ENCODE peak calls at places on chromosomes 1 and 21, in seven cellular contexts. One of them, this sample, is unnamed.

GRCh38 chr1:19138958-19139581 is 71.0 kb downstream of the UBR4 start:
- DNase-seq in MM.1S: no peak
- DNase-seq in epithelial cell of proximal tubule: no peak
- DNase-seq in heart right ventricle: no peak
- DNase-seq in Peyer's patch: no peak
- DNase-seq in heart left ventricle: no peak
- DNase-seq in cardiac fibroblast: no peak
- DNase-seq in this sample: no peak

GRCh38 chr1:209038735-209039134 is 544.8 kb upstream of the CAMK1G start:
- DNase-seq in epithelial cell of proximal tubule: no peak
- DNase-seq in heart right ventricle: no peak
- DNase-seq in Peyer's patch: no peak
- DNase-seq in cardiac fibroblast: no peak
- DNase-seq in heart left ventricle: no peak
- DNase-seq in MM.1S: no peak
- DNase-seq in this sample: peak; percentile 94

GRCh38 chr1:230255991-230256390 is 170.1 kb downstream of the PGBD5 start:
- DNase-seq in cardiac fibroblast: no peak
- DNase-seq in heart left ventricle: no peak
- DNase-seq in heart right ventricle: no peak
- DNase-seq in MM.1S: no peak
- DNase-seq in epithelial cell of proximal tubule: no peak
- DNase-seq in Peyer's patch: no peak
- DNase-seq in this sample: no peak

GRCh38 chr1:31705080-31705866 is 1.5 kb upstream of the COL16A1 start:
- DNase-seq in Peyer's patch: peak; percentile 80
- DNase-seq in heart right ventricle: peak; percentile 56
- DNase-seq in heart left ventricle: peak; percentile 43
- DNase-seq in epithelial cell of proximal tubule: no peak
- DNase-seq in MM.1S: peak; percentile 16
- DNase-seq in cardiac fibroblast: peak; percentile 62
- DNase-seq in this sample: peak; percentile 58

GRCh38 chr1:230174765-230175747 is 108.0 kb downstream of the GALNT2 start:
- DNase-seq in MM.1S: no peak
- DNase-seq in cardiac fibroblast: no peak
- DNase-seq in Peyer's patch: peak; percentile 65
- DNase-seq in heart left ventricle: no peak
- DNase-seq in heart right ventricle: no peak
- DNase-seq in epithelial cell of proximal tubule: no peak
- DNase-seq in this sample: no peak

GRCh38 chr1:8189931-8190483 is 127.9 kb upstream of the SLC45A1 start:
- DNase-seq in Peyer's patch: no peak
- DNase-seq in epithelial cell of proximal tubule: no peak
- DNase-seq in heart left ventricle: no peak
- DNase-seq in MM.1S: no peak
- DNase-seq in heart right ventricle: no peak
- DNase-seq in cardiac fibroblast: no peak
- DNase-seq in this sample: no peak

GRCh38 chr1:19974822-19975416 is 4.5 kb downstream of the PLA2G2A start:
- DNase-seq in heart left ventricle: peak; percentile 58
- DNase-seq in MM.1S: no peak
- DNase-seq in Peyer's patch: peak; percentile 67
- DNase-seq in heart right ventricle: peak; percentile 24
- DNase-seq in epithelial cell of proximal tubule: peak; percentile 20
- DNase-seq in cardiac fibroblast: peak; percentile 90
- DNase-seq in this sample: peak; percentile 78

GRCh38 chr1:181789395-181789794 is 272.1 kb downstream of the ZNF648 start:
- DNase-seq in heart left ventricle: no peak
- DNase-seq in epithelial cell of proximal tubule: peak; percentile 67
- DNase-seq in cardiac fibroblast: no peak
- DNase-seq in MM.1S: no peak
- DNase-seq in Peyer's patch: no peak
- DNase-seq in heart right ventricle: no peak
- DNase-seq in this sample: peak; percentile 8

GRCh38 chr1:115332813-115333608 is 5.0 kb downstream of the NGF start:
- DNase-seq in heart right ventricle: no peak
- DNase-seq in cardiac fibroblast: peak; percentile 80
- DNase-seq in heart left ventricle: no peak
- DNase-seq in MM.1S: no peak
- DNase-seq in Peyer's patch: no peak
- DNase-seq in epithelial cell of proximal tubule: peak; percentile 64
- DNase-seq in this sample: peak; percentile 94

GRCh38 chr1:26664802-26665201 is 31.0 kb upstream of the ARID1A start:
- DNase-seq in epithelial cell of proximal tubule: no peak
- DNase-seq in heart right ventricle: no peak
- DNase-seq in heart left ventricle: no peak
- DNase-seq in cardiac fibroblast: no peak
- DNase-seq in MM.1S: no peak
- DNase-seq in Peyer's patch: no peak
- DNase-seq in this sample: no peak

GRCh38 chr1:53115403-53116306 is 26.8 kb downstream of the SLC1A7 start:
- DNase-seq in epithelial cell of proximal tubule: no peak
- DNase-seq in heart right ventricle: no peak
- DNase-seq in Peyer's patch: no peak
- DNase-seq in heart left ventricle: no peak
- DNase-seq in cardiac fibroblast: peak; percentile 85
- DNase-seq in MM.1S: no peak
- DNase-seq in this sample: no peak

GRCh38 chr21:43734131-43734634 is 15.3 kb downstream of the PDXK start:
- DNase-seq in heart left ventricle: no peak
- DNase-seq in MM.1S: no peak
- DNase-seq in cardiac fibroblast: no peak
- DNase-seq in epithelial cell of proximal tubule: no peak
- DNase-seq in heart right ventricle: no peak
- DNase-seq in Peyer's patch: peak; percentile 82
- DNase-seq in this sample: peak; percentile 53

GRCh38 chr1:112506731-112507130 is 2.0 kb upstream of the WNT2B start:
- DNase-seq in cardiac fibroblast: no peak
- DNase-seq in heart right ventricle: no peak
- DNase-seq in heart left ventricle: no peak
- DNase-seq in epithelial cell of proximal tubule: no peak
- DNase-seq in Peyer's patch: no peak
- DNase-seq in MM.1S: no peak
- DNase-seq in this sample: no peak

GRCh38 chr1:244395965-244396364 is 55.7 kb downstream of the ADSS2 start:
- DNase-seq in cardiac fibroblast: no peak
- DNase-seq in heart right ventricle: no peak
- DNase-seq in Peyer's patch: no peak
- DNase-seq in heart left ventricle: no peak
- DNase-seq in MM.1S: no peak
- DNase-seq in epithelial cell of proximal tubule: no peak
- DNase-seq in this sample: peak; percentile 48

GRCh38 chr1:113533061-113533460 is 142.7 kb downstream of the MAGI3 start:
- DNase-seq in Peyer's patch: no peak
- DNase-seq in heart right ventricle: no peak
- DNase-seq in heart left ventricle: no peak
- DNase-seq in MM.1S: no peak
- DNase-seq in cardiac fibroblast: no peak
- DNase-seq in epithelial cell of proximal tubule: no peak
- DNase-seq in this sample: no peak

GRCh38 chr1:113536182-113536780 is 146.0 kb downstream of the MAGI3 start:
- DNase-seq in cardiac fibroblast: peak; percentile 46
- DNase-seq in MM.1S: no peak
- DNase-seq in heart right ventricle: no peak
- DNase-seq in heart left ventricle: no peak
- DNase-seq in epithelial cell of proximal tubule: no peak
- DNase-seq in Peyer's patch: no peak
- DNase-seq in this sample: peak; percentile 51

GRCh38 chr1:113534130-113534817 is 144.0 kb downstream of the MAGI3 start:
- DNase-seq in Peyer's patch: no peak
- DNase-seq in MM.1S: no peak
- DNase-seq in heart left ventricle: no peak
- DNase-seq in epithelial cell of proximal tubule: peak; percentile 10
- DNase-seq in cardiac fibroblast: peak; percentile 21
- DNase-seq in heart right ventricle: no peak
- DNase-seq in this sample: peak; percentile 84

GRCh38 chr1:113538225-113538624 is 147.9 kb downstream of the MAGI3 start:
- DNase-seq in cardiac fibroblast: peak; percentile 28
- DNase-seq in Peyer's patch: no peak
- DNase-seq in MM.1S: no peak
- DNase-seq in heart left ventricle: no peak
- DNase-seq in epithelial cell of proximal tubule: no peak
- DNase-seq in heart right ventricle: no peak
- DNase-seq in this sample: peak; percentile 77

GRCh38 chr1:113534875-113535274 is 144.6 kb downstream of the MAGI3 start:
- DNase-seq in heart right ventricle: no peak
- DNase-seq in Peyer's patch: no peak
- DNase-seq in epithelial cell of proximal tubule: no peak
- DNase-seq in heart left ventricle: no peak
- DNase-seq in MM.1S: no peak
- DNase-seq in cardiac fibroblast: no peak
- DNase-seq in this sample: no peak
- TF ChIP-seq CTCF in heart right ventricle: no peak
- TF ChIP-seq CTCF in Peyer's patch: no peak
- TF ChIP-seq CTCF in epithelial cell of proximal tubule: no peak
- TF ChIP-seq CTCF in heart left ventricle: no peak
- TF ChIP-seq CTCF in MM.1S: no peak
- TF ChIP-seq CTCF in cardiac fibroblast: no peak
- TF ChIP-seq CTCF in this sample: no peak

DNA sequence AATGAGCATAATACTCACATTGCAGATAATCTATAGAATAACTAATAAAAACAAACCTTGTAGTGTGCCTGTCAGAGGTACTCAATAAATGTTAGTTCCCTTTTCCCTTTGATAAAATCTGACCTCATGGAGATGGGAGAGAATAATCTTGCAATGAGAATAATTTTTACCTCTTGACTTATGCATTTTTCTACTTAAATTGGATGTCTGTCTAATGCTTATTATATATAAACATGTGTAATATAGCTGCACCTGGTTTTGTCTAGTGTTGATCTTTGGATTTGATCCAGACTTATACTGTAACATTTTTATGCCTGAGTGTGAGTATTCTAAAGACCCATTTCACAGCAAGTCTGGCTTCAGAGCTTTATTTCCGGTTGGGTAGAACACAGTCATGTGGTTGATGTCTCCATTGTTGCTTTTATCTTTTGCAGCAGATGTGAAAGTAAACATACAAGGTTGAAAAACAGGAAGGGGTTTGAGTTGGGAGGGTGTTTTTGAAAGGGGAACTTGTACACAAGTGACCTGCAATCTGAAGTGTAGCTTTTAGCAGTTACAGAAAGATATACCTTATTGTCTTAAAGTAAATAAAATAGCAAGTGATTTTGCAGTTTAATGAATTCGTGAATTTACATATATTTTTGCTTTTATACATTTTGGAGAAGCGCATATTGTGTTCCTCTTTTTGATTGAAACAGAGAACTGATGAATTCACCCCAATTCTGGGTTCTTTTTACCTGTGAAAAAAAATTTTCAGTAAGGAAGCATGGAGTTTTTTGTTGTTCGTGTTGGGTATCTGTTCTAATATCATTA is 12.5 kb downstream of the EPB41 start:
- DNase-seq in cardiac fibroblast: peak; percentile 23
- DNase-seq in MM.1S: peak; percentile 90
- DNase-seq in heart left ventricle: no peak
- DNase-seq in Peyer's patch: peak; percentile 53
- DNase-seq in epithelial cell of proximal tubule: no peak
- DNase-seq in heart right ventricle: no peak
- DNase-seq in this sample: no peak
- H3K4me3 ChIP-seq in cardiac fibroblast: no peak overlapping the region
- H3K4me3 ChIP-seq in MM.1S: peak overlapping the region; percentile 33
- H3K4me3 ChIP-seq in heart left ventricle: no peak overlapping the region
- H3K4me3 ChIP-seq in Peyer's patch: no peak overlapping the region
- H3K4me3 ChIP-seq in epithelial cell of proximal tubule: no peak overlapping the region
- H3K4me3 ChIP-seq in heart right ventricle: no peak overlapping the region
- H3K4me3 ChIP-seq in this sample: no peak overlapping the region

GRCh38 chr21:28233536-28234220 is 759.0 kb downstream of the LTN1 start:
- DNase-seq in heart left ventricle: no peak
- DNase-seq in epithelial cell of proximal tubule: no peak
- DNase-seq in cardiac fibroblast: no peak
- DNase-seq in Peyer's patch: no peak
- DNase-seq in MM.1S: no peak
- DNase-seq in heart right ventricle: no peak
- DNase-seq in this sample: no peak

GRCh38 chr21:28239345-28239744 is 753.3 kb downstream of the LTN1 start:
- DNase-seq in epithelial cell of proximal tubule: no peak
- DNase-seq in Peyer's patch: no peak
- DNase-seq in cardiac fibroblast: peak; percentile 70
- DNase-seq in heart left ventricle: no peak
- DNase-seq in MM.1S: no peak
- DNase-seq in heart right ventricle: peak; percentile 24
- DNase-seq in this sample: no peak

GRCh38 chr21:28230559-28230958 is 762.1 kb downstream of the LTN1 start:
- DNase-seq in MM.1S: no peak
- DNase-seq in Peyer's patch: no peak
- DNase-seq in epithelial cell of proximal tubule: no peak
- DNase-seq in cardiac fibroblast: peak; percentile 44
- DNase-seq in heart left ventricle: no peak
- DNase-seq in heart right ventricle: no peak
- DNase-seq in this sample: peak; percentile 49

GRCh38 chr21:28237661-28238060 is 755.0 kb downstream of the LTN1 start:
- DNase-seq in heart left ventricle: no peak
- DNase-seq in epithelial cell of proximal tubule: no peak
- DNase-seq in cardiac fibroblast: no peak
- DNase-seq in Peyer's patch: no peak
- DNase-seq in MM.1S: no peak
- DNase-seq in heart right ventricle: no peak
- DNase-seq in this sample: no peak

GRCh38 chr21:28235169-28235892 is 757.3 kb downstream of the LTN1 start:
- DNase-seq in Peyer's patch: no peak
- DNase-seq in epithelial cell of proximal tubule: no peak
- DNase-seq in heart right ventricle: peak; percentile 5
- DNase-seq in MM.1S: no peak
- DNase-seq in heart left ventricle: no peak
- DNase-seq in cardiac fibroblast: peak; percentile 63
- DNase-seq in this sample: no peak
- TF ChIP-seq CTCF in Peyer's patch: no peak
- TF ChIP-seq CTCF in epithelial cell of proximal tubule: peak; percentile 44
- TF ChIP-seq CTCF in heart right ventricle: no peak
- TF ChIP-seq CTCF in MM.1S: no peak
- TF ChIP-seq CTCF in heart left ventricle: no peak
- TF ChIP-seq CTCF in cardiac fibroblast: peak; percentile 16
- TF ChIP-seq CTCF in this sample: peak; percentile 4

DNA sequence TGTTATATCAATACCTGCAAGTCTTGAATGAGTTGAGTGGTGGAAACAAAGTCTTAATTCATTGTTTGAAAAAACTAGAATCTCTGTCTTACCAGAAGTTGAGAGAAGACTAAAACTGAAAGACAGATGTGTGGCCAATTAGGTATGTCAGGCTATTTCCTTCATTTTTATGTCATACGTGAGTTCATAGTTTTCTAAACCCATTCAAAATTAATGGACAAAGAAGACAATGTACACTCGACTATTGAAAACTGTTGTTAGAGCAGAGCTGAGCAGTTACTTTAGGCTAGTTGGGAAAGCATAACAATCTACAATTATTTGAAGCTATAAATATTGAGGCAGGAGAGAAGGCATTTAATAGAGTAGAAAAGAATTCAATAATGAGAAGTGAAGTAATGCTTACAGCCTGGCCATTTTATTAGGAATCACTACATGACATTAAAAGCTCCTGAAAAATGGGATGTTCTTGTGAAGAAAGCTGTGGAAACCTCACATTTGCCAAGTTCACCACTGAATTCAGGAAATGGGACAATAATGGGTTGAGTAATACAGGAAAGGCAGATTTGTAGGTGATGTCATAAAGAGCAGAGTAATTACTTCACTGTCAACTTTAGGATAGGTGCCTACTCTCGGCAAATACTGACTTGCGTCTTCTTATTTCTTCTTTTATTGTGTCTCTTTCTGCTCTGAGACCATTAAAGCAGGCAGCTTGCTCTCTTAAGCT is 204.4 kb downstream of the PLA2G4A start:
- DNase-seq in heart left ventricle: no peak
- DNase-seq in Peyer's patch: no peak
- DNase-seq in cardiac fibroblast: peak; percentile 27
- DNase-seq in heart right ventricle: no peak
- DNase-seq in epithelial cell of proximal tubule: no peak
- DNase-seq in MM.1S: no peak
- DNase-seq in this sample: peak; percentile 29
- H3K4me3 ChIP-seq in heart left ventricle: no peak overlapping the region
- H3K4me3 ChIP-seq in Peyer's patch: no peak overlapping the region
- H3K4me3 ChIP-seq in cardiac fibroblast: no peak overlapping the region
- H3K4me3 ChIP-seq in heart right ventricle: no peak overlapping the region
- H3K4me3 ChIP-seq in epithelial cell of proximal tubule: no peak overlapping the region
- H3K4me3 ChIP-seq in MM.1S: peak overlapping the region; percentile 9
- H3K4me3 ChIP-seq in this sample: no peak overlapping the region